ENCODE peak calls at places on chromosomes 6 and 20, in seven cellular contexts. One of them, this sample, is unnamed.

GRCh38 chr6:47628448-47629272 is 69.7 kb upstream of the ADGRF4 start:
- DNase-seq in HepG2: no peak
- DNase-seq in K562: no peak
- DNase-seq in GM12878: no peak
- DNase-seq in A549: no peak
- DNase-seq in H1: no peak
- DNase-seq in SK-N-SH: no peak
- DNase-seq in this sample: no peak

GRCh38 chr6:72272958-72273357 is 348.9 kb upstream of the KCNQ5 start:
- DNase-seq in SK-N-SH: no peak
- DNase-seq in H1: no peak
- DNase-seq in K562: no peak
- DNase-seq in GM12878: no peak
- DNase-seq in A549: no peak
- DNase-seq in HepG2: no peak
- DNase-seq in this sample: peak

GRCh38 chr20:38603286-38603685 is 1.7 kb downstream of the ARHGAP40 start:
- DNase-seq in K562: no peak
- DNase-seq in GM12878: no peak
- DNase-seq in SK-N-SH: no peak
- DNase-seq in A549: no peak
- DNase-seq in HepG2: no peak
- DNase-seq in H1: no peak
- DNase-seq in this sample: no peak

GRCh38 chr6:16947461-16948159 is 154.2 kb upstream of the STMND1 start:
- DNase-seq in HepG2: peak
- DNase-seq in H1: no peak
- DNase-seq in K562: no peak
- DNase-seq in A549: peak
- DNase-seq in SK-N-SH: no peak
- DNase-seq in GM12878: no peak
- DNase-seq in this sample: peak

GRCh38 chr20:34797012-34797720 is 28.3 kb downstream of the NCOA6 start:
- DNase-seq in H1: no peak
- DNase-seq in K562: no peak
- DNase-seq in SK-N-SH: no peak
- DNase-seq in HepG2: no peak
- DNase-seq in GM12878: no peak
- DNase-seq in A549: no peak
- DNase-seq in this sample: no peak

GRCh38 chr6:134984821-134985220 is 34.9 kb upstream of the ALDH8A1 start:
- DNase-seq in A549: no peak
- DNase-seq in K562: no peak
- DNase-seq in GM12878: no peak
- DNase-seq in H1: no peak
- DNase-seq in HepG2: no peak
- DNase-seq in SK-N-SH: no peak
- DNase-seq in this sample: peak

GRCh38 chr6:154480144-154480639 is 30.3 kb downstream of the CNKSR3 start:
- DNase-seq in H1: no peak
- DNase-seq in GM12878: no peak
- DNase-seq in K562: no peak
- DNase-seq in SK-N-SH: no peak
- DNase-seq in HepG2: no peak
- DNase-seq in A549: no peak
- DNase-seq in this sample: no peak

GRCh38 chr6:25635886-25636317 is 16.1 kb upstream of the SCGN start:
- DNase-seq in A549: no peak
- DNase-seq in HepG2: peak
- DNase-seq in SK-N-SH: no peak
- DNase-seq in H1: no peak
- DNase-seq in GM12878: no peak
- DNase-seq in K562: no peak
- DNase-seq in this sample: no peak

GRCh38 chr6:99032396-99032795 is 84.7 kb upstream of the FBXL4 start:
- DNase-seq in SK-N-SH: no peak
- DNase-seq in HepG2: no peak
- DNase-seq in H1: no peak
- DNase-seq in GM12878: no peak
- DNase-seq in K562: no peak
- DNase-seq in A549: no peak
- DNase-seq in this sample: no peak
- TF ChIP-seq RFX5 in SK-N-SH: no peak
- TF ChIP-seq RFX5 in HepG2: no peak
- TF ChIP-seq RFX5 in H1: no peak
- TF ChIP-seq RFX5 in GM12878: no peak
- TF ChIP-seq RFX5 in K562: no peak
- TF ChIP-seq RFX5 in A549: no peak
- TF ChIP-seq RFX5 in this sample: no peak

DNA sequence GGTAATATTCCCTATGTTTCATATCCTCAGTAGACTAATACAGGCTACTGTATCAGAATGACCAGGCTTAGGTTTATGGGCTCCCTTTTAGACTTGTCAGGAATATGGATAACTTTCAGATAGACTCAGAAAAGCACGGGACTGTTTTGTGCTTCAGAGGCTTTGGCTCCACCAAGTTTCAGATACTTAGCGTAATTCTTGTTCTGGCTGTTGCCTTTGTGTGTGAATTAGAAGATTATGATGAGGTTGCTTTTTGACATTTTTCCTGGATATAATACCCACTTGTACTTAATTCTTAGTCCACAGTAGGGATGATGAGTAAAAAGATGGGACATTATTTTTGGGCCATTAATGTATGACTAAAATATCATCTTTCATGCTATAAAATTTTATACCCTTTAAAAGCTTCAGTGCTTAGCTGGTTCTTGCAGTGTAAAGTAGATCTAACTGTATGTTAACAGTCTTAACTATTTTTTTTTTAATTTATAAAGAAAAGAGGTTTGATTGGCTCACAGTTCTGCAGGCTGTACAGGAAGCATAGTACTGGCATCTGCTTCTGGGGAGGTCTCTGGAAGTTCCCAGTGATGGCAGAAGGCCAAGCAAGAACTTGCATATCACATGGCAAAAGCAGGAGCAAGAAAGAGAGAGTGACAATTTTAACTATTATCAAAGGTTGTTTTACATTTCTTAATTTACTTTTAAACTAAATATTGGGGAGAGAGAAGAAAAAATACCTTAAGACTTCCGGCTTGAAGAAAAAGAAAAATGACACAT is 120.7 kb downstream of the ZFAND3 start:
- DNase-seq in H1: no peak
- DNase-seq in HepG2: no peak
- DNase-seq in GM12878: no peak
- DNase-seq in K562: no peak
- DNase-seq in SK-N-SH: no peak
- DNase-seq in A549: no peak
- DNase-seq in this sample: peak
- TF ChIP-seq RFX5 in H1: no peak
- TF ChIP-seq RFX5 in HepG2: no peak
- TF ChIP-seq RFX5 in GM12878: no peak
- TF ChIP-seq RFX5 in K562: no peak
- TF ChIP-seq RFX5 in SK-N-SH: no peak
- TF ChIP-seq RFX5 in A549: no peak
- TF ChIP-seq RFX5 in this sample: no peak

GRCh38 chr20:48826883-48827771 is 672 bp downstream of the PREX1 start:
- DNase-seq in A549: peak
- DNase-seq in SK-N-SH: peak
- DNase-seq in H1: peak
- DNase-seq in K562: no peak
- DNase-seq in GM12878: no peak
- DNase-seq in HepG2: no peak
- DNase-seq in this sample: no peak

GRCh38 chr20:48828734-48829460 is 1.1 kb upstream of the PREX1 start:
- DNase-seq in H1: no peak
- DNase-seq in K562: no peak
- DNase-seq in A549: no peak
- DNase-seq in GM12878: no peak
- DNase-seq in HepG2: no peak
- DNase-seq in SK-N-SH: peak
- DNase-seq in this sample: no peak

GRCh38 chr20:48826064-48826463 is 1.7 kb downstream of the PREX1 start:
- DNase-seq in SK-N-SH: no peak
- DNase-seq in GM12878: no peak
- DNase-seq in HepG2: no peak
- DNase-seq in K562: no peak
- DNase-seq in H1: peak
- DNase-seq in A549: no peak
- DNase-seq in this sample: no peak

GRCh38 chr20:48829940-48830339 is 2.1 kb upstream of the PREX1 start:
- DNase-seq in HepG2: no peak
- DNase-seq in H1: no peak
- DNase-seq in A549: no peak
- DNase-seq in GM12878: no peak
- DNase-seq in SK-N-SH: no peak
- DNase-seq in K562: no peak
- DNase-seq in this sample: no peak

GRCh38 chr20:48827880-48828733 is at the start of gene PREX1:
- DNase-seq in GM12878: no peak
- DNase-seq in K562: peak
- DNase-seq in HepG2: no peak
- DNase-seq in H1: peak
- DNase-seq in A549: peak
- DNase-seq in SK-N-SH: peak
- DNase-seq in this sample: peak
- TF ChIP-seq RFX5 in GM12878: no peak
- TF ChIP-seq RFX5 in K562: no peak
- TF ChIP-seq RFX5 in HepG2: no peak
- TF ChIP-seq RFX5 in H1: no peak
- TF ChIP-seq RFX5 in A549: no peak
- TF ChIP-seq RFX5 in SK-N-SH: no peak
- TF ChIP-seq RFX5 in this sample: no peak

GRCh38 chr20:32636278-32636677 is 37.5 kb downstream of the C20orf203 start:
- DNase-seq in A549: no peak
- DNase-seq in HepG2: no peak
- DNase-seq in K562: no peak
- DNase-seq in H1: no peak
- DNase-seq in SK-N-SH: no peak
- DNase-seq in GM12878: no peak
- DNase-seq in this sample: peak
- TF ChIP-seq RFX5 in A549: no peak
- TF ChIP-seq RFX5 in HepG2: no peak
- TF ChIP-seq RFX5 in K562: no peak
- TF ChIP-seq RFX5 in H1: no peak
- TF ChIP-seq RFX5 in SK-N-SH: no peak
- TF ChIP-seq RFX5 in GM12878: no peak
- TF ChIP-seq RFX5 in this sample: no peak

GRCh38 chr6:8132130-8132529 is 29.8 kb upstream of the EEF1E1 start:
- DNase-seq in K562: no peak
- DNase-seq in A549: no peak
- DNase-seq in HepG2: no peak
- DNase-seq in GM12878: no peak
- DNase-seq in SK-N-SH: no peak
- DNase-seq in H1: peak
- DNase-seq in this sample: no peak

GRCh38 chr6:8139451-8139850 is 37.1 kb upstream of the EEF1E1 start:
- DNase-seq in K562: no peak
- DNase-seq in A549: no peak
- DNase-seq in SK-N-SH: no peak
- DNase-seq in H1: no peak
- DNase-seq in HepG2: no peak
- DNase-seq in GM12878: no peak
- DNase-seq in this sample: no peak

GRCh38 chr6:8131265-8131897 is 29.0 kb upstream of the EEF1E1 start:
- DNase-seq in A549: peak
- DNase-seq in H1: peak
- DNase-seq in SK-N-SH: peak
- DNase-seq in HepG2: peak
- DNase-seq in K562: peak
- DNase-seq in GM12878: no peak
- DNase-seq in this sample: peak

GRCh38 chr6:8137529-8137939 is 35.2 kb upstream of the EEF1E1 start:
- DNase-seq in K562: no peak
- DNase-seq in GM12878: no peak
- DNase-seq in H1: no peak
- DNase-seq in A549: no peak
- DNase-seq in HepG2: peak
- DNase-seq in SK-N-SH: no peak
- DNase-seq in this sample: no peak

GRCh38 chr6:8135276-8135675 is 32.9 kb upstream of the EEF1E1 start:
- DNase-seq in A549: no peak
- DNase-seq in SK-N-SH: no peak
- DNase-seq in H1: no peak
- DNase-seq in K562: no peak
- DNase-seq in GM12878: no peak
- DNase-seq in HepG2: no peak
- DNase-seq in this sample: no peak
- TF ChIP-seq RFX5 in A549: no peak
- TF ChIP-seq RFX5 in SK-N-SH: no peak
- TF ChIP-seq RFX5 in H1: no peak
- TF ChIP-seq RFX5 in K562: no peak
- TF ChIP-seq RFX5 in GM12878: no peak
- TF ChIP-seq RFX5 in HepG2: no peak
- TF ChIP-seq RFX5 in this sample: no peak

GRCh38 chr6:130303436-130303835 is 62.4 kb upstream of the TMEM200A start:
- DNase-seq in H1: no peak
- DNase-seq in K562: no peak
- DNase-seq in SK-N-SH: no peak
- DNase-seq in GM12878: no peak
- DNase-seq in A549: no peak
- DNase-seq in HepG2: no peak
- DNase-seq in this sample: peak
- TF ChIP-seq RFX5 in H1: no peak
- TF ChIP-seq RFX5 in K562: no peak
- TF ChIP-seq RFX5 in SK-N-SH: no peak
- TF ChIP-seq RFX5 in GM12878: no peak
- TF ChIP-seq RFX5 in A549: no peak
- TF ChIP-seq RFX5 in HepG2: no peak
- TF ChIP-seq RFX5 in this sample: no peak

GRCh38 chr20:41645372-41645771 is 27.2 kb upstream of the CHD6 start:
- DNase-seq in HepG2: no peak
- DNase-seq in GM12878: no peak
- DNase-seq in H1: no peak
- DNase-seq in SK-N-SH: no peak
- DNase-seq in A549: no peak
- DNase-seq in K562: no peak
- DNase-seq in this sample: no peak

GRCh38 chr20:41654292-41654691 is 36.1 kb upstream of the CHD6 start:
- DNase-seq in A549: no peak
- DNase-seq in SK-N-SH: no peak
- DNase-seq in GM12878: no peak
- DNase-seq in H1: no peak
- DNase-seq in HepG2: no peak
- DNase-seq in K562: no peak
- DNase-seq in this sample: no peak

GRCh38 chr20:41654884-41655283 is 36.7 kb upstream of the CHD6 start:
- DNase-seq in SK-N-SH: no peak
- DNase-seq in A549: no peak
- DNase-seq in GM12878: no peak
- DNase-seq in H1: no peak
- DNase-seq in HepG2: no peak
- DNase-seq in K562: no peak
- DNase-seq in this sample: peak

GRCh38 chr20:41650221-41650948 is 32.2 kb upstream of the CHD6 start:
- DNase-seq in HepG2: no peak
- DNase-seq in A549: no peak
- DNase-seq in K562: no peak
- DNase-seq in GM12878: no peak
- DNase-seq in H1: no peak
- DNase-seq in SK-N-SH: no peak
- DNase-seq in this sample: no peak

GRCh38 chr20:41649489-41649888 is 31.3 kb upstream of the CHD6 start:
- DNase-seq in HepG2: no peak
- DNase-seq in GM12878: no peak
- DNase-seq in K562: no peak
- DNase-seq in H1: no peak
- DNase-seq in SK-N-SH: no peak
- DNase-seq in A549: no peak
- DNase-seq in this sample: no peak
- TF ChIP-seq RFX5 in HepG2: no peak
- TF ChIP-seq RFX5 in GM12878: no peak
- TF ChIP-seq RFX5 in K562: no peak
- TF ChIP-seq RFX5 in H1: no peak
- TF ChIP-seq RFX5 in SK-N-SH: no peak
- TF ChIP-seq RFX5 in A549: no peak
- TF ChIP-seq RFX5 in this sample: no peak

This sample was measured in IMR-90.